ENCODE peak calls at places on chromosome 4, in four cellular contexts. One of them, this sample, is unnamed.

GRCh38 chr4:84623661-84624060 is 40.7 kb downstream of the CDS1 start:
- DNase-seq in HL-60: no peak
- DNase-seq in GM12891: no peak
- DNase-seq in GM12878: no peak
- DNase-seq in this sample: no peak

GRCh38 chr4:46586566-46586965 is 196.6 kb upstream of the GABRA2 start:
- DNase-seq in HL-60: no peak
- DNase-seq in GM12891: no peak
- DNase-seq in GM12878: no peak
- DNase-seq in this sample: no peak

GRCh38 chr4:53674891-53675290 is 83.6 kb upstream of the LNX1 start:
- DNase-seq in HL-60: no peak
- DNase-seq in GM12891: no peak
- DNase-seq in GM12878: no peak
- DNase-seq in this sample: no peak

GRCh38 chr4:17812125-17812524 is 1.3 kb downstream of the NCAPG start:
- DNase-seq in HL-60: no peak
- DNase-seq in GM12891: no peak
- DNase-seq in GM12878: no peak
- DNase-seq in this sample: no peak

GRCh38 chr4:113467581-113467980 is 294.0 kb downstream of the CAMK2D start:
- DNase-seq in HL-60: no peak
- DNase-seq in GM12891: no peak
- DNase-seq in GM12878: no peak
- DNase-seq in this sample: no peak

GRCh38 chr4:73620115-73620792 is at the start of gene RASSF6:
- DNase-seq in HL-60: peak; percentile 32
- DNase-seq in GM12891: no peak
- DNase-seq in GM12878: no peak
- DNase-seq in this sample: peak; percentile 27

GRCh38 chr4:186651624-186652023 is 72.0 kb downstream of the FAT1 start:
- DNase-seq in HL-60: no peak
- DNase-seq in GM12891: no peak
- DNase-seq in GM12878: no peak
- DNase-seq in this sample: no peak

GRCh38 chr4:26819026-26819425 is 41.6 kb upstream of the STIM2 start:
- DNase-seq in HL-60: no peak
- DNase-seq in GM12891: no peak
- DNase-seq in GM12878: no peak
- DNase-seq in this sample: no peak

GRCh38 chr4:52037730-52038108 is 380 bp downstream of the SGCB start:
- DNase-seq in HL-60: no peak
- DNase-seq in GM12891: no peak
- DNase-seq in GM12878: no peak
- DNase-seq in this sample: no peak

GRCh38 chr4:186587416-186588018 is 32.1 kb upstream of the MTNR1A start:
- DNase-seq in HL-60: peak; percentile 41
- DNase-seq in GM12891: peak; percentile 32
- DNase-seq in GM12878: no peak
- DNase-seq in this sample: peak; percentile 79

GRCh38 chr4:69044247-69044646 is 52.0 kb upstream of the UGT2B7 start:
- DNase-seq in HL-60: no peak
- DNase-seq in GM12891: no peak
- DNase-seq in GM12878: no peak
- DNase-seq in this sample: no peak

GRCh38 chr4:185534850-185535761 is at the start of gene PDLIM3:
- DNase-seq in HL-60: no peak
- DNase-seq in GM12891: peak; percentile 29
- DNase-seq in GM12878: no peak
- DNase-seq in this sample: peak; percentile 74

GRCh38 chr4:22416403-22416802 is 99.5 kb downstream of the ADGRA3 start:
- DNase-seq in HL-60: no peak
- DNase-seq in GM12891: no peak
- DNase-seq in GM12878: no peak
- DNase-seq in this sample: peak; percentile 1

GRCh38 chr4:118888666-118889312 is at the start of gene SYNPO2:
- DNase-seq in HL-60: peak; percentile 47
- DNase-seq in GM12891: peak; percentile 21
- DNase-seq in GM12878: no peak
- DNase-seq in this sample: peak; percentile 14

GRCh38 chr4:185811509-185812364 is at the start of gene SORBS2:
- DNase-seq in HL-60: no peak
- DNase-seq in GM12891: peak; percentile 37
- DNase-seq in GM12878: peak; percentile 56
- DNase-seq in this sample: no peak

GRCh38 chr4:184593461-184593860 is 55.8 kb downstream of the CASP3 start:
- DNase-seq in HL-60: no peak
- DNase-seq in GM12891: no peak
- DNase-seq in GM12878: no peak
- DNase-seq in this sample: no peak

GRCh38 chr4:55158957-55159356 is 33.6 kb upstream of the KDR start:
- DNase-seq in HL-60: no peak
- DNase-seq in GM12891: no peak
- DNase-seq in GM12878: no peak
- DNase-seq in this sample: peak; percentile 17

GRCh38 chr4:176437756-176438155 is 118.0 kb downstream of the SPCS3 start:
- DNase-seq in HL-60: no peak
- DNase-seq in GM12891: no peak
- DNase-seq in GM12878: no peak
- DNase-seq in this sample: no peak

GRCh38 chr4:3348621-3349020 is 55.8 kb downstream of the RGS12 start:
- DNase-seq in HL-60: no peak
- DNase-seq in GM12891: no peak
- DNase-seq in GM12878: no peak
- DNase-seq in this sample: no peak

DNA sequence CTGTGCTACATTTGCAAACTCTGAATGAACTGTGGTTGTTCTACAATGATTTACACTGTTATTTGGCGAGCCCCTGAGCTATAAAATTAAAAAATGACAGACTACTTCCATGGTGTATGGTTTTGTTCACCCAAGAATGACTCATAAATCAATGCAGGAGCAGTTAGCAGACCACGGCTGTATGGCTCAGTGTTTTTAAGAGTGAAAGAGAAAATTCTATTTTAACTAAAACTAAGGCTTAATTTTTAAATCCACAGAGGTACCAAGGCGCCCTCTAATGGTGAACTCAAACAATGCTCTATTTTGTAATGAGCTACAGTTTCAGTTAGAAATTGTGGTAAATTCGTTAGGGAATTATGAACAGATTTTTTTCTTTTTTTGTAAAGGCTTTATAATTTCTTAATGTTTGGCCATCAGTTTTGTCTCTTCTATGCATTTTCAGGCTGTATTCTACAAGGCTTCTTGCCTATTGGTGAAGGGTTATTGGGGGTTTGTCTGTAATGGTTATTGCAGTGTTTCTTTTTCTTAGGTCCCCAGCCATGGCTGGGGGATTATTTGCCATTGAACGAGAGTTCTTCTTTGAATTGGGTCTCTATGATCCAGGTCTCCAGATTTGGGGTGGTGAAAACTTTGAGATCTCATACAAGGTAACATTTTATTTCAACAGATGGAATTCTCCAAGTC is 32.5 kb downstream of the HMGB2 start:
- DNase-seq in HL-60: peak; percentile 26
- DNase-seq in GM12891: no peak
- DNase-seq in GM12878: no peak
- DNase-seq in this sample: peak; percentile 57
- TF ChIP-seq SPI1 in HL-60: no peak
- TF ChIP-seq SPI1 in GM12891: no peak
- TF ChIP-seq SPI1 in GM12878: no peak
- TF ChIP-seq SPI1 in this sample: no peak

DNA sequence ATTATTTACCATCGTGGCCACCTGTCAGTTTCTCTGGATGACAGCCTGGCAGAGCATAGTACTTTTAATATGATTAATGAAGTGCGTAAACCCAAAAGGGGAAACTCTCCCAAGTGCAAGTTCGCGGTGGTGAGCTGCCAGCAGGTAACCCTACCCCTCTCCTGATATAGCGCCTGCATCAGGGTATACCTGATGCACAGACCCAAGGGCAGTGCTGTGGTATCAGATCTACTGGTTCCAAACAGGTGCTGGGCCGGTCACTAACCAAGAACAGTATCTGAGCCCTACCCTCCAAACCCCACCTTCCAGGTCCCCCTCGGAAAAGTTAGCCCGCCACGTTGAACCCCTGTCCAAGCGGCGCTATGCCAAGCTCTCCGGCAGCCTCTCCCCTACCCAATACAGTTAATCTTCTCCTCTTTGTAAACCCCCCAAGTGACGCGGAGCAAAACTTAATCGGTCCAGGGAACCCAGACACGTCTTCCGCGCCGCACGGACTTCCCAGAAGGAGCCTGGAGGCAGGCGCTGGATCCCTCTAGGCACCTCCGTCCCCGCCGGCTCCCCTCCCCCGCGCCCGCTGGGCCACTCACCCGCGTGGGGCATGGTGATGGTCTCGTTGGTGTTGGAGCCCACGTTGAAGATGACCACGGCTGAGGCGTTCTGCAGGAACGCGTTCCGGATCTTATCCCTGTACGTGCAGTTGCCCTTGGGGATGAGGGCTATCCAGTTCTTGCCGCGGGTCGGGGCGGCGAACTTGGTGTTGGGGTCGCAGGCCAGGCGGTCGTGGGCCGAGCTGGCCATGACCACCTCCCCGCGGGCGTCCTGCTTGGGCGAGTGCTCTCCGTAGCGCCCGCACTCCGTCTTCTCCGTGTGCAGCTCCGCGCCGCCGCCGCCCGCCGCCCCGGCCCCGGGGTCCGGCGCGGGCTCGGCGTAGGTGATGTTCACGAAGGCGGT is 1.3 kb downstream of the RNF150 start:
- DNase-seq in HL-60: no peak
- DNase-seq in GM12891: no peak
- DNase-seq in GM12878: no peak
- DNase-seq in this sample: no peak
- TF ChIP-seq SPI1 in HL-60: no peak
- TF ChIP-seq SPI1 in GM12891: no peak
- TF ChIP-seq SPI1 in GM12878: no peak
- TF ChIP-seq SPI1 in this sample: no peak

GRCh38 chr4:14338866-14339265 is 663.4 kb upstream of the CPEB2 start:
- DNase-seq in HL-60: no peak
- DNase-seq in GM12891: no peak
- DNase-seq in GM12878: no peak
- DNase-seq in this sample: no peak

GRCh38 chr4:14339715-14340114 is 662.6 kb upstream of the CPEB2 start:
- DNase-seq in HL-60: no peak
- DNase-seq in GM12891: no peak
- DNase-seq in GM12878: no peak
- DNase-seq in this sample: no peak

GRCh38 chr4:14336656-14337055 is 665.6 kb upstream of the CPEB2 start:
- DNase-seq in HL-60: no peak
- DNase-seq in GM12891: no peak
- DNase-seq in GM12878: no peak
- DNase-seq in this sample: no peak

GRCh38 chr4:14335872-14336271 is 666.4 kb upstream of the CPEB2 start:
- DNase-seq in HL-60: no peak
- DNase-seq in GM12891: no peak
- DNase-seq in GM12878: no peak
- DNase-seq in this sample: no peak

GRCh38 chr4:14338206-14338605 is 664.1 kb upstream of the CPEB2 start:
- DNase-seq in HL-60: no peak
- DNase-seq in GM12891: no peak
- DNase-seq in GM12878: no peak
- DNase-seq in this sample: no peak
- TF ChIP-seq SPI1 in HL-60: no peak
- TF ChIP-seq SPI1 in GM12891: no peak
- TF ChIP-seq SPI1 in GM12878: no peak
- TF ChIP-seq SPI1 in this sample: no peak

GRCh38 chr4:39341075-39341725 is 25.0 kb downstream of the RFC1 start:
- DNase-seq in HL-60: no peak
- DNase-seq in GM12891: no peak
- DNase-seq in GM12878: no peak
- DNase-seq in this sample: peak; percentile 5
- TF ChIP-seq SPI1 in HL-60: no peak
- TF ChIP-seq SPI1 in GM12891: no peak
- TF ChIP-seq SPI1 in GM12878: no peak
- TF ChIP-seq SPI1 in this sample: no peak

GRCh38 chr4:121706595-121707021 is 9.8 kb upstream of the ANXA5 start:
- DNase-seq in HL-60: no peak
- DNase-seq in GM12891: no peak
- DNase-seq in GM12878: no peak
- DNase-seq in this sample: no peak
- TF ChIP-seq SPI1 in HL-60: no peak
- TF ChIP-seq SPI1 in GM12891: no peak
- TF ChIP-seq SPI1 in GM12878: no peak
- TF ChIP-seq SPI1 in this sample: no peak

DNA sequence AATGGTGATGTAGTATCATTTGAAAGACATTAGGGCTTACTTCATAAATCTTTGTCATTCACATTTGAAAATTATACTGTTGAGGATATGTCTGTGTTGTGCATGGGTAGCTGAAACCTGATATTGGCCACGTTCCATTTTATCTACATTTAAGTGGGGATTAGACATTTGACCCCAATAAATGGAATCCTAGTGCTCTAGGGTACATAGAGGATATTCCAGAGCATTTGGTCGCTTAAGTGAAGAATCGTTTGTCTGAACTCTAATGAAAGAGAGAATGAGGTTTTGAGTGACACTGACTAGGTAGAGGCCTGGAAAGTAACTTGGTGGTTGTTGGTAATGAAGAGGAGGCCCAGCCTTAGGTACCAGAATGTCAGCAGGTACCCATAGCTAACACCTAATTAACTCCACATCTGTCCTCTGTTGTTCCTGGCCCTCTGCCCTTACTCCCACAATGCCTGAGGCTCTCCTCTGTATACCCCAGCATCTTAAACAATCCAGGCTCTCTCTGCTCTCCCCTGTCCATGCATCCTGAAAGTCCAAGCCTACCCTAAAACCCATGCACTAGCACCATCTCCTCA is 299.5 kb upstream of the KLF3 start:
- DNase-seq in HL-60: no peak
- DNase-seq in GM12891: no peak
- DNase-seq in GM12878: no peak
- DNase-seq in this sample: no peak
- TF ChIP-seq SPI1 in HL-60: no peak
- TF ChIP-seq SPI1 in GM12891: no peak
- TF ChIP-seq SPI1 in GM12878: no peak
- TF ChIP-seq SPI1 in this sample: no peak

DNA sequence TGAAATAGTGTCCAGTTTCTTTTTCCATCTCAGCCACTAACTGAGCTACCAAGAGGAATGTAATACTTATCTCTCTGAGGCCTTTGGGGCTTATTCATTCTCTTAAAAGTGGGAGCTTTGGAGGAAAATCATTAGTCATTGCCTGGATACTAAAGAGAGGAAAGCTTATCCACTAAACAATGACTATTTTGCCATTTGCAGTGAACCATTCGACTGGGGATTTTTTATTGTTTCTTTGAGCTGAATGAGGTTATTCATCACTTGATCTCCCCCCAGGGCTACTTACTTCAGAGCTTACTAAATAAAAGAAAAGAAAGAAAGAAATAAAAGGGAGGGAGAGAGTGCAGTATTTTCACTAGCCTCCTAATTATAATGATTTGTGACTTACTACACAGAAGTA is 1329.5 kb upstream of the TENM3 start:
- DNase-seq in HL-60: no peak
- DNase-seq in GM12891: no peak
- DNase-seq in GM12878: no peak
- DNase-seq in this sample: no peak
- TF ChIP-seq SPI1 in HL-60: no peak
- TF ChIP-seq SPI1 in GM12891: no peak
- TF ChIP-seq SPI1 in GM12878: no peak
- TF ChIP-seq SPI1 in this sample: no peak